ENCODE peak calls at places on chromosome 1, in six cellular contexts. Z is choroid plexus epithelial cell; P is A549; U is stimulated activated CD4-positive, alpha-beta T cell treated with anti-CD3 and anti-CD28 coated beads, Interleukin-1b, Interleukin-23, amount 100 ng/mL, for 4 hours; R is HTR-8/SVneo; F is cardiac muscle cell. H is an unnamed sample.

GRCh38 chr1:175278236-175278635 is 85.7 kb upstream of the KIAA0040 start:
- DNase-seq in Z (no peak), P (no peak), U (no peak), R (no peak), F (no peak), H (no peak)

GRCh38 chr1:206963740-206964139 is 6.5 kb downstream of the FCAMR start:
- DNase-seq in Z (no peak), P (no peak), U (no peak), R (no peak), F (no peak), H (no peak)

GRCh38 chr1:59290173-59290954 is 6.5 kb upstream of the FGGY start:
- DNase-seq in Z (peak), P (peak), U (no peak), R (peak), F (peak), H (peak)

GRCh38 chr1:89843279-89844121 is 22.7 kb downstream of the LRRC8D start:
- DNase-seq in Z (peak), P (peak), U (peak), R (peak), F (peak), H (peak)

GRCh38 chr1:208907785-208908184 is 663.6 kb upstream of the PLXNA2 start:
- DNase-seq in Z (no peak), P (no peak), U (no peak), R (no peak), F (no peak), H (no peak)

GRCh38 chr1:87140831-87141540 is 187.7 kb upstream of the LMO4 start:
- DNase-seq in Z (peak), P (no peak), U (no peak), R (no peak), F (no peak), H (peak)

GRCh38 chr1:77143529-77144121 is 75.6 kb downstream of the PIGK start:
- DNase-seq in Z (peak), P (peak), U (no peak), R (peak), F (peak), H (no peak)

GRCh38 chr1:48776400-48777218 is at the start of gene BEND5:
- DNase-seq in Z (no peak), P (no peak), U (peak), R (peak), F (peak), H (no peak)

GRCh38 chr1:172085372-172085771 is 244.1 kb downstream of the DNM3 start:
- DNase-seq in Z (no peak), P (no peak), U (no peak), R (no peak), F (no peak), H (no peak)

GRCh38 chr1:4796999-4797375 is 142.6 kb downstream of the AJAP1 start:
- DNase-seq in Z (no peak), P (no peak), U (no peak), R (no peak), F (no peak), H (no peak)

GRCh38 chr1:12138196-12139183 is 28.3 kb upstream of the TNFRSF1B start:
- DNase-seq in Z (no peak), P (no peak), U (no peak), R (no peak), F (no peak), H (no peak)

GRCh38 chr1:21885236-21886037 is 51.7 kb downstream of the HSPG2 start:
- DNase-seq in Z (no peak), P (no peak), U (no peak), R (no peak), F (no peak), H (no peak)

GRCh38 chr1:243482237-243483022 is 226.6 kb downstream of the SDCCAG8 start:
- DNase-seq in Z (peak), P (peak), U (no peak), R (peak), F (no peak), H (no peak)

GRCh38 chr1:50066806-50067205 is 41.9 kb upstream of the ELAVL4 start:
- DNase-seq in Z (no peak), P (no peak), U (no peak), R (no peak), F (no peak), H (no peak)

GRCh38 chr1:177246710-177247588 is 76.2 kb downstream of the BRINP2 start:
- DNase-seq in Z (no peak), P (no peak), U (no peak), R (no peak), F (no peak), H (no peak)

GRCh38 chr1:198663996-198664789 is 25.4 kb downstream of the PTPRC start:
- DNase-seq in Z (no peak), P (no peak), U (no peak), R (no peak), F (no peak), H (no peak)

GRCh38 chr1:203672354-203672753 is 45.7 kb downstream of the ATP2B4 start:
- DNase-seq in Z (peak), P (no peak), U (no peak), R (no peak), F (peak), H (no peak)

GRCh38 chr1:103525607-103526507 is at the start of gene RNPC3:
- DNase-seq in Z (peak), P (peak), U (peak), R (peak), F (peak), H (peak)

GRCh38 chr1:221858758-221859157 is 116.9 kb upstream of the DUSP10 start:
- DNase-seq in Z (peak), P (no peak), U (no peak), R (peak), F (no peak), H (no peak)

GRCh38 chr1:108570128-108570527 is 10.2 kb downstream of the EEIG2 start:
- DNase-seq in Z (peak), P (peak), U (no peak), R (no peak), F (peak), H (no peak)

GRCh38 chr1:179228783-179229213 is 679 bp downstream of the ABL2 start:
- DNase-seq in Z (no peak), P (peak), U (peak), R (peak), F (peak), H (peak)

GRCh38 chr1:14340244-14340800 is 258.2 kb upstream of the KAZN start:
- DNase-seq in Z (peak), P (no peak), U (no peak), R (no peak), F (no peak), H (no peak)

GRCh38 chr1:86477721-86478120 is 9.0 kb downstream of the CLCA1 start:
- DNase-seq in Z (no peak), P (no peak), U (no peak), R (no peak), F (no peak), H (no peak)

GRCh38 chr1:2279210-2279639 is 51.1 kb downstream of the SKI start:
- DNase-seq in Z (peak), P (no peak), U (no peak), R (peak), F (peak), H (no peak)

GRCh38 chr1:40315239-40315794 is 1.8 kb downstream of the COL9A2 start:
- DNase-seq in Z (peak), P (peak), U (peak), R (peak), F (peak), H (peak)

GRCh38 chr1:163054056-163054706 is 15.0 kb upstream of the RGS4 start:
- DNase-seq in Z (peak), P (no peak), U (no peak), R (no peak), F (peak), H (no peak)

GRCh38 chr1:94541175-94542087 is at the start of gene F3:
- DNase-seq in Z (peak), P (peak), U (peak), R (peak), F (peak), H (peak)

GRCh38 chr1:225449261-225449660 is 21.4 kb upstream of the LBR start:
- DNase-seq in Z (no peak), P (peak), U (no peak), R (peak), F (no peak), H (peak)

GRCh38 chr1:67684526-67685066 is 405 bp upstream of the GADD45A start:
- DNase-seq in Z (no peak), P (no peak), U (no peak), R (no peak), F (peak), H (no peak)

GRCh38 chr1:24683713-24684162 is 40.6 kb downstream of the SRRM1 start:
- DNase-seq in Z (peak), P (peak), U (no peak), R (peak), F (no peak), H (peak)

GRCh38 chr1:234578087-234578486 is 31.9 kb downstream of the IRF2BP2 start:
- DNase-seq in Z (no peak), P (no peak), U (no peak), R (no peak), F (no peak), H (no peak)

GRCh38 chr1:3772715-3773571 is at the start of gene SMIM1:
- DNase-seq in Z (peak), P (no peak), U (no peak), R (no peak), F (no peak), H (no peak)